ENCODE peak calls at places on chromosomes 12 and 14, in six cellular contexts. G, X, V, N, P and W are unnamed samples.

GRCh38 chr12:131330106-131330820 is 376.6 kb downstream of the ADGRD1 start:
- DNase-seq in V (no peak), N (no peak), P (no peak), X (no peak), G (no peak), W (no peak)

GRCh38 chr12:11623382-11623781 is 26.1 kb upstream of the ETV6 start:
- DNase-seq in X (no peak), G (no peak), N (no peak), P (no peak), V (no peak), W (no peak)

GRCh38 chr12:94686834-94687628 is 36.7 kb upstream of the TMCC3 start:
- DNase-seq in X (no peak), V (no peak), G (no peak), N (no peak), P (no peak), W (no peak)

GRCh38 chr12:44078273-44078672 is 242.4 kb downstream of the TMEM117 start:
- DNase-seq in P (no peak), X (no peak), G (no peak), N (no peak), V (no peak), W (no peak)

GRCh38 chr14:99196310-99196650 is 75.7 kb downstream of the BCL11B start:
- DNase-seq in G (no peak), X (no peak), N (no peak), P (no peak), V (no peak), W (no peak)

GRCh38 chr12:18443768-18444437 is 182.6 kb downstream of the PIK3C2G start:
- DNase-seq in N (no peak), V (no peak), P (no peak), X (no peak), G (no peak), W (no peak)

GRCh38 chr14:95185452-95186392 is 28.4 kb upstream of the DICER1 start:
- DNase-seq in V (no peak), P (no peak), G (no peak), X (no peak), N (no peak), W (no peak)

GRCh38 chr12:71356569-71356968 is 83.0 kb upstream of the LGR5 start:
- DNase-seq in X (no peak), P (no peak), V (no peak), G (no peak), N (no peak), W (no peak)

GRCh38 chr12:59403259-59403932 is 192.4 kb upstream of the SLC16A7 start:
- DNase-seq in G (peak), N (no peak), X (no peak), P (peak), V (peak), W (peak)

GRCh38 chr12:80178846-80179245 is 79.5 kb downstream of the OTOGL start:
- DNase-seq in X (peak), V (no peak), G (no peak), P (no peak), N (no peak), W (no peak)

GRCh38 chr12:110699591-110700445 is 10.9 kb upstream of the HVCN1 start:
- DNase-seq in X (no peak), G (no peak), V (no peak), P (no peak), N (no peak), W (no peak)

GRCh38 chr14:52262600-52262999 is 4.9 kb upstream of the PTGDR start:
- DNase-seq in X (no peak), G (no peak), N (no peak), V (no peak), P (no peak), W (no peak)

GRCh38 chr12:39959016-39959415 is 146.9 kb downstream of the SLC2A13 start:
- DNase-seq in X (no peak), P (no peak), V (no peak), N (no peak), G (no peak), W (no peak)

GRCh38 chr12:42564540-42564939 is 25.0 kb downstream of the PRICKLE1 start:
- DNase-seq in N (no peak), G (peak), P (peak), V (no peak), X (no peak), W (peak)

GRCh38 chr12:86249856-86250255 is 6.3 kb downstream of the MGAT4C start:
- DNase-seq in G (no peak), X (no peak), P (no peak), V (no peak), N (no peak), W (no peak)

GRCh38 chr12:7345232-7345631 is 41.4 kb downstream of the ACSM4 start:
- DNase-seq in N (no peak), G (no peak), P (no peak), V (no peak), X (no peak), W (no peak)

GRCh38 chr12:31749024-31749704 is 20.3 kb upstream of the AMN1 start:
- DNase-seq in V (peak), P (peak), X (peak), N (no peak), G (peak), W (peak)

GRCh38 chr12:1747609-1748008 is 56.7 kb downstream of the ADIPOR2 start:
- DNase-seq in N (no peak), X (no peak), P (no peak), V (no peak), G (no peak), W (no peak)

GRCh38 chr14:74655597-74656389 is 43.8 kb upstream of the LTBP2 start:
- DNase-seq in V (no peak), N (no peak), P (peak), X (no peak), G (peak), W (peak)

GRCh38 chr12:97005612-97006011 is 98.6 kb downstream of the NEDD1 start:
- DNase-seq in N (no peak), P (no peak), G (no peak), V (no peak), X (no peak), W (no peak)

GRCh38 chr12:75086086-75087038 is 123.3 kb downstream of the KCNC2 start:
- DNase-seq in G (no peak), P (peak), N (no peak), X (no peak), V (no peak), W (no peak)

GRCh38 chr12:33588082-33588712 is 148.6 kb upstream of the SYT10 start:
- DNase-seq in X (no peak), G (peak), V (no peak), P (no peak), N (no peak), W (no peak)

GRCh38 chr12:26188132-26188531 is 7.2 kb upstream of the SSPN start:
- DNase-seq in G (no peak), N (no peak), V (no peak), P (peak), X (no peak), W (no peak)

GRCh38 chr12:50283924-50284236 is 560 bp upstream of the LIMA1 start:
- DNase-seq in N (no peak), G (no peak), X (peak), P (no peak), V (no peak), W (peak)

GRCh38 chr12:3752741-3753486 is at the start of gene CRACR2A:
- DNase-seq in X (peak), P (no peak), N (peak), V (peak), G (peak), W (peak)

GRCh38 chr12:117450186-117450585 is 88.8 kb upstream of the NOS1 start:
- DNase-seq in X (no peak), P (no peak), G (no peak), V (no peak), N (no peak), W (no peak)

GRCh38 chr14:75715926-75716780 is 55.1 kb downstream of the TTLL5 start:
- DNase-seq in V (peak), G (no peak), P (peak), N (no peak), X (no peak), W (peak)

GRCh38 chr12:101204598-101205304 is 5.3 kb downstream of the SLC5A8 start:
- DNase-seq in V (no peak), G (no peak), N (no peak), X (no peak), P (no peak), W (no peak)